ENCODE peak calls at places on chromosomes 6 and 20, in six cellular contexts. One of them, this sample, is unnamed.

GRCh38 chr6:46090115-46091079 is 39.4 kb upstream of the ENPP4 start:
- DNase-seq in HepG2: peak
- DNase-seq in SK-N-SH: peak
- DNase-seq in H1: peak
- DNase-seq in GM12892: peak
- DNase-seq in K562: peak
- DNase-seq in this sample: peak

GRCh38 chr6:22056398-22056797 is 240.4 kb downstream of the PRL start:
- DNase-seq in HepG2: no peak
- DNase-seq in K562: no peak
- DNase-seq in GM12892: no peak
- DNase-seq in SK-N-SH: no peak
- DNase-seq in H1: no peak
- DNase-seq in this sample: no peak

GRCh38 chr20:63895202-63895885 is 418 bp downstream of the DNAJC5 start:
- DNase-seq in HepG2: no peak
- DNase-seq in K562: no peak
- DNase-seq in SK-N-SH: no peak
- DNase-seq in H1: peak
- DNase-seq in GM12892: no peak
- DNase-seq in this sample: no peak

GRCh38 chr6:146856296-146856695 is 257.5 kb downstream of the ADGB start:
- DNase-seq in K562: no peak
- DNase-seq in H1: no peak
- DNase-seq in SK-N-SH: no peak
- DNase-seq in GM12892: no peak
- DNase-seq in HepG2: no peak
- DNase-seq in this sample: no peak

GRCh38 chr6:126914172-126914571 is 204.3 kb upstream of the RSPO3 start:
- DNase-seq in HepG2: no peak
- DNase-seq in GM12892: no peak
- DNase-seq in K562: no peak
- DNase-seq in SK-N-SH: no peak
- DNase-seq in H1: no peak
- DNase-seq in this sample: no peak

GRCh38 chr20:64150756-64151633 is 13.3 kb upstream of the MYT1 start:
- DNase-seq in GM12892: no peak
- DNase-seq in K562: no peak
- DNase-seq in SK-N-SH: no peak
- DNase-seq in HepG2: no peak
- DNase-seq in H1: peak
- DNase-seq in this sample: no peak

GRCh38 chr6:121157913-121158312 is 176.4 kb downstream of the TBC1D32 start:
- DNase-seq in K562: no peak
- DNase-seq in H1: no peak
- DNase-seq in SK-N-SH: no peak
- DNase-seq in HepG2: no peak
- DNase-seq in GM12892: no peak
- DNase-seq in this sample: no peak

GRCh38 chr20:17543531-17543961 is 12.4 kb upstream of the BFSP1 start:
- DNase-seq in GM12892: no peak
- DNase-seq in HepG2: no peak
- DNase-seq in SK-N-SH: no peak
- DNase-seq in H1: no peak
- DNase-seq in K562: no peak
- DNase-seq in this sample: no peak

GRCh38 chr20:43752561-43753301 is 25.9 kb upstream of the GTSF1L start:
- DNase-seq in H1: no peak
- DNase-seq in K562: no peak
- DNase-seq in SK-N-SH: no peak
- DNase-seq in HepG2: no peak
- DNase-seq in GM12892: peak
- DNase-seq in this sample: no peak

GRCh38 chr6:168232046-168232445 is 87.5 kb downstream of the DACT2 start:
- DNase-seq in GM12892: no peak
- DNase-seq in H1: no peak
- DNase-seq in K562: no peak
- DNase-seq in SK-N-SH: no peak
- DNase-seq in HepG2: peak
- DNase-seq in this sample: no peak

GRCh38 chr6:165663736-165664552 is 903 bp upstream of the PDE10A start:
- DNase-seq in HepG2: no peak
- DNase-seq in GM12892: no peak
- DNase-seq in K562: no peak
- DNase-seq in H1: peak
- DNase-seq in SK-N-SH: no peak
- DNase-seq in this sample: no peak

GRCh38 chr6:148239777-148240462 is 102.7 kb upstream of the SASH1 start:
- DNase-seq in K562: no peak
- DNase-seq in GM12892: no peak
- DNase-seq in HepG2: no peak
- DNase-seq in H1: no peak
- DNase-seq in SK-N-SH: no peak
- DNase-seq in this sample: no peak

GRCh38 chr20:63737940-63738686 is 1.5 kb upstream of the SLC2A4RG start:
- DNase-seq in K562: peak
- DNase-seq in SK-N-SH: no peak
- DNase-seq in GM12892: no peak
- DNase-seq in H1: peak
- DNase-seq in HepG2: peak
- DNase-seq in this sample: no peak

GRCh38 chr6:124536792-124537191 is 425.4 kb upstream of the RNF217 start:
- DNase-seq in HepG2: no peak
- DNase-seq in K562: no peak
- DNase-seq in GM12892: no peak
- DNase-seq in SK-N-SH: no peak
- DNase-seq in H1: no peak
- DNase-seq in this sample: no peak

GRCh38 chr6:148934534-148934933 is 187.7 kb downstream of the UST start:
- DNase-seq in SK-N-SH: no peak
- DNase-seq in K562: no peak
- DNase-seq in HepG2: no peak
- DNase-seq in H1: no peak
- DNase-seq in GM12892: no peak
- DNase-seq in this sample: no peak

GRCh38 chr6:68978411-68978810 is 343.3 kb downstream of the ADGRB3 start:
- DNase-seq in SK-N-SH: no peak
- DNase-seq in GM12892: no peak
- DNase-seq in K562: no peak
- DNase-seq in H1: no peak
- DNase-seq in HepG2: no peak
- DNase-seq in this sample: no peak

GRCh38 chr6:108896111-108896661 is 48.0 kb downstream of the ARMC2 start:
- DNase-seq in GM12892: no peak
- DNase-seq in H1: no peak
- DNase-seq in K562: no peak
- DNase-seq in SK-N-SH: no peak
- DNase-seq in HepG2: no peak
- DNase-seq in this sample: no peak

GRCh38 chr6:57173056-57173885 is 1.1 kb downstream of the BAG2 start:
- DNase-seq in HepG2: peak
- DNase-seq in H1: no peak
- DNase-seq in GM12892: peak
- DNase-seq in K562: no peak
- DNase-seq in SK-N-SH: peak
- DNase-seq in this sample: peak

GRCh38 chr20:25540273-25540672 is 45.1 kb downstream of the NINL start:
- DNase-seq in SK-N-SH: no peak
- DNase-seq in GM12892: peak
- DNase-seq in H1: no peak
- DNase-seq in K562: no peak
- DNase-seq in HepG2: no peak
- DNase-seq in this sample: no peak

GRCh38 chr6:25883991-25884390 is 9.9 kb upstream of the SLC17A3 start:
- DNase-seq in H1: no peak
- DNase-seq in K562: no peak
- DNase-seq in HepG2: peak
- DNase-seq in SK-N-SH: no peak
- DNase-seq in GM12892: no peak
- DNase-seq in this sample: no peak

GRCh38 chr6:122730775-122731386 is 48.6 kb upstream of the FABP7 start:
- DNase-seq in HepG2: peak
- DNase-seq in K562: peak
- DNase-seq in H1: no peak
- DNase-seq in SK-N-SH: peak
- DNase-seq in GM12892: no peak
- DNase-seq in this sample: no peak

GRCh38 chr6:63663147-63663877 is 27.7 kb downstream of the PHF3 start:
- DNase-seq in K562: no peak
- DNase-seq in SK-N-SH: no peak
- DNase-seq in HepG2: no peak
- DNase-seq in H1: no peak
- DNase-seq in GM12892: no peak
- DNase-seq in this sample: no peak

GRCh38 chr6:79157961-79158644 is 76.4 kb downstream of the HMGN3 start:
- DNase-seq in GM12892: no peak
- DNase-seq in HepG2: peak
- DNase-seq in H1: no peak
- DNase-seq in SK-N-SH: no peak
- DNase-seq in K562: no peak
- DNase-seq in this sample: no peak

GRCh38 chr20:16286601-16287000 is 286.6 kb downstream of the KIF16B start:
- DNase-seq in HepG2: no peak
- DNase-seq in GM12892: no peak
- DNase-seq in SK-N-SH: no peak
- DNase-seq in H1: no peak
- DNase-seq in K562: no peak
- DNase-seq in this sample: no peak

GRCh38 chr6:18328549-18328922 is 58.6 kb upstream of the RNF144B start:
- DNase-seq in H1: no peak
- DNase-seq in SK-N-SH: no peak
- DNase-seq in HepG2: no peak
- DNase-seq in GM12892: no peak
- DNase-seq in K562: no peak
- DNase-seq in this sample: no peak

GRCh38 chr6:42158011-42158410 is 15.2 kb upstream of the GUCA1A start:
- DNase-seq in K562: no peak
- DNase-seq in H1: no peak
- DNase-seq in HepG2: no peak
- DNase-seq in GM12892: no peak
- DNase-seq in SK-N-SH: peak
- DNase-seq in this sample: no peak

GRCh38 chr6:138722425-138723371 is 50.9 kb upstream of the CCDC28A start:
- DNase-seq in SK-N-SH: no peak
- DNase-seq in GM12892: no peak
- DNase-seq in H1: no peak
- DNase-seq in K562: no peak
- DNase-seq in HepG2: peak
- DNase-seq in this sample: no peak

GRCh38 chr20:31923388-31924271 is 28.2 kb downstream of the PDRG1 start:
- DNase-seq in SK-N-SH: peak
- DNase-seq in K562: no peak
- DNase-seq in HepG2: no peak
- DNase-seq in GM12892: peak
- DNase-seq in H1: no peak
- DNase-seq in this sample: peak

DNA sequence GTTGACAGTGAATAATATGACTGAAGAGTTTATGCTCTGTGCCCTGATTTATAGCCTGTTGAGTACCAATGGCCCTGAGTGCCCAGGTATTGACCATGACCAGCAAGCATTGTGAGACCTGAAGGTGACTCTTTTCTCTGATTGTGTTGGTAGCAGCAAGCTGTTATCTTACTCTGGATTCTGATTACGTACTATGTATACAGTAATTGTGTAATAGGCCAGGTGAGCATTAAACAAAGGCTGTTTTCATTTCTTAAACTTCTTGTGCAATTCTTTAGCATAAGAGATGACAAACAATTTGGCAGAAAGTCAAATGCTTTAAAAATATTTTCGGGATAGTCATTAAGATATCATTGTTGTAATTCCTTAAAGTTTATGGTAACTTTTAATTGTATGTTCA is 111.7 kb upstream of the PTPRK start:
- DNase-seq in GM12892: no peak
- DNase-seq in H1: no peak
- DNase-seq in SK-N-SH: no peak
- DNase-seq in HepG2: peak
- DNase-seq in K562: no peak
- DNase-seq in this sample: no peak
- TF ChIP-seq TAF1 in GM12892: no peak
- TF ChIP-seq TAF1 in H1: no peak
- TF ChIP-seq TAF1 in SK-N-SH: no peak
- TF ChIP-seq TAF1 in HepG2: no peak
- TF ChIP-seq TAF1 in K562: no peak
- TF ChIP-seq TAF1 in this sample: no peak

GRCh38 chr6:33200234-33201146 is at the start of the genes RXRB and SLC39A7:
- DNase-seq in GM12892: peak
- DNase-seq in K562: peak
- DNase-seq in SK-N-SH: peak
- DNase-seq in H1: peak
- DNase-seq in HepG2: peak
- DNase-seq in this sample: peak
- TF ChIP-seq POLR2AphosphoS5 in GM12892: peak
- TF ChIP-seq POLR2AphosphoS5 in K562: peak
- TF ChIP-seq POLR2AphosphoS5 in SK-N-SH: peak
- TF ChIP-seq POLR2AphosphoS5 in H1: peak
- TF ChIP-seq POLR2AphosphoS5 in HepG2: peak
- TF ChIP-seq POLR2AphosphoS5 in this sample: peak

GRCh38 chr6:159788276-159788675 is 1.1 kb downstream of the TCP1 start:
- DNase-seq in K562: no peak
- DNase-seq in H1: no peak
- DNase-seq in GM12892: no peak
- DNase-seq in HepG2: no peak
- DNase-seq in SK-N-SH: no peak
- DNase-seq in this sample: no peak
- TF ChIP-seq TAF1 in K562: no peak
- TF ChIP-seq TAF1 in H1: no peak
- TF ChIP-seq TAF1 in GM12892: no peak
- TF ChIP-seq TAF1 in HepG2: no peak
- TF ChIP-seq TAF1 in SK-N-SH: no peak
- TF ChIP-seq TAF1 in this sample: no peak

DNA sequence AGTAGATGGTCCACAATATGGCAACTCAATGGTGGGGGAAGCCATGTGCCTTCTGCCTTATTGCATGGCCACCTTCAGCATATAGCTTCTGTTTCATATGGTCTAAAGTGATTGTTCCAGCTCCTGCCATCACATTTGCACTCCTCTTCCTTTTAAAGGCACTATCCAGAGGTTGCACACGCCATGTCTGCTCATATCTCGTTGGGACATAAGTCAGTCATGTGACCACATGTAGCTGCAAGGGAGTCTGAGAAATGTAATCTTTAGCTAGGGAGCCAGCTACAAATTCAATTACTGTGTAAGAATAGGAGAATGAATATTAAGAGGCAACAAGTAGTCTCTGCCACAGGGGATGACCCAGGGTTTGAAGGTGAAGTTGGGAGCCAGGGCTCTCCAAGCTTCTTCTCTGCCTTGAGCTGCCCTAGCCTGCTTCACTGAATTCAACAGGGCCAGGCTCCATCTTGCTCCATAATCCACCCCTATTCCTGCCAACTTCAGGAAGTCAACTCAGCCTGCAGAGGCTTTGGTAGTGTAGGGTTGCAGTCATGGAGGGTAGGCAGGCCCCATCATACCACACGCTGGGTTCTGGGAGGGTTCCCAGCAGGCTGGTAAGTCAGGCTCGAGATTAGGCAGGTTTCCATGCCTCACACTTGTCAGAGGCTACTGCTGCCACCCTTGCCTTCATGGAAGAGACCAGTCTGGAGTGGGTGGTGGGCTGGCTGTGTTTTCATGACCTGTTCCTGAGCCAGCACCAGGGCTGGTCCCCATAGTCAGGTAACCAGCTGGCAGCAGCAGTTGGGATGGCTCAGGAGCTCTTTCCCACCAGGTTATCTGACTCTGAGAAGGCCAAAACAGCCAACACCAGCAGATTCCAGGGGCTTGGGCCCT is 56.7 kb upstream of the SAYSD1 start:
- DNase-seq in K562: no peak
- DNase-seq in H1: no peak
- DNase-seq in HepG2: no peak
- DNase-seq in GM12892: no peak
- DNase-seq in SK-N-SH: no peak
- DNase-seq in this sample: no peak
- TF ChIP-seq POLR2AphosphoS5 in K562: peak
- TF ChIP-seq POLR2AphosphoS5 in H1: no peak
- TF ChIP-seq POLR2AphosphoS5 in HepG2: no peak
- TF ChIP-seq POLR2AphosphoS5 in GM12892: no peak
- TF ChIP-seq POLR2AphosphoS5 in SK-N-SH: no peak
- TF ChIP-seq POLR2AphosphoS5 in this sample: no peak

This sample was measured in GM12891.